ENCODE peak calls at places on chromosomes 5 and 9, in six cellular contexts. I, P, Y, E, H and L are unnamed samples.

GRCh38 chr5:142972064-142972463 is 201.9 kb downstream of the ARHGAP26 start:
- DNase-seq in I (no peak), P (no peak), Y (no peak), E (no peak), H (no peak), L (no peak)

GRCh38 chr5:125455041-125455440 is 708.6 kb upstream of the ZNF608 start:
- DNase-seq in I (no peak), P (peak), Y (no peak), E (no peak), H (no peak), L (no peak)

GRCh38 chr5:53480474-53481353 is at the start of gene FST:
- DNase-seq in I (peak), P (peak), Y (no peak), E (no peak), H (no peak), L (peak)

GRCh38 chr5:41817625-41818301 is 52.5 kb downstream of the OXCT1 start:
- DNase-seq in I (no peak), P (no peak), Y (no peak), E (no peak), H (no peak), L (no peak)

GRCh38 chr5:174951151-174951780 is 226.9 kb downstream of the MSX2 start:
- DNase-seq in I (peak), P (peak), Y (peak), E (no peak), H (peak), L (peak)

GRCh38 chr5:110917161-110917875 is 154.2 kb upstream of the TSLP start:
- DNase-seq in I (peak), P (peak), Y (no peak), E (no peak), H (no peak), L (no peak)

GRCh38 chr9:37146372-37146771 is 26.0 kb downstream of the ZCCHC7 start:
- DNase-seq in I (no peak), P (no peak), Y (no peak), E (no peak), H (no peak), L (no peak)

GRCh38 chr5:109454726-109455505 is 45.1 kb upstream of the PJA2 start:
- DNase-seq in I (peak), P (peak), Y (peak), E (no peak), H (no peak), L (peak)

GRCh38 chr9:121947683-121948300 is 145.3 kb downstream of the TTLL11 start:
- DNase-seq in I (no peak), P (peak), Y (no peak), E (peak), H (no peak), L (no peak)

GRCh38 chr9:120014751-120015235 is 565.2 kb downstream of the CDK5RAP2 start:
- DNase-seq in I (no peak), P (no peak), Y (no peak), E (no peak), H (no peak), L (no peak)

GRCh38 chr5:35129921-35130485 is 82.3 kb upstream of the AGXT2 start:
- DNase-seq in I (peak), P (peak), Y (no peak), E (no peak), H (no peak), L (peak)

GRCh38 chr9:7659766-7660165 is 139.8 kb downstream of the DMAC1 start:
- DNase-seq in I (no peak), P (no peak), Y (no peak), E (no peak), H (no peak), L (no peak)

GRCh38 chr5:165457854-165458481 is 1952.5 kb downstream of the MAT2B start:
- DNase-seq in I (peak), P (peak), Y (no peak), E (no peak), H (no peak), L (peak)

GRCh38 chr5:142779163-142779562 is 9.0 kb downstream of the ARHGAP26 start:
- DNase-seq in I (no peak), P (peak), Y (no peak), E (no peak), H (no peak), L (no peak)

GRCh38 chr9:128625391-128626145 is 31.1 kb downstream of the DYNC2I2 start:
- DNase-seq in I (no peak), P (no peak), Y (no peak), E (no peak), H (no peak), L (no peak)

GRCh38 chr5:173963867-173964429 is 25.0 kb upstream of the C5orf47 start:
- DNase-seq in I (peak), P (peak), Y (no peak), E (peak), H (peak), L (no peak)

GRCh38 chr5:398475-399295 is 44.3 kb upstream of the EXOC3 start:
- DNase-seq in I (no peak), P (no peak), Y (no peak), E (peak), H (no peak), L (no peak)

GRCh38 chr9:20582150-20582549 is 40.1 kb downstream of the MLLT3 start:
- DNase-seq in I (no peak), P (no peak), Y (no peak), E (no peak), H (no peak), L (no peak)

GRCh38 chr9:131762356-131762932 is 22.6 kb upstream of the RAPGEF1 start:
- DNase-seq in I (peak), P (peak), Y (no peak), E (peak), H (no peak), L (peak)

GRCh38 chr9:126607731-126608130 is 6.0 kb upstream of the LMX1B start:
- DNase-seq in I (no peak), P (peak), Y (no peak), E (no peak), H (no peak), L (no peak)

GRCh38 chr9:19464764-19465570 is 56.2 kb downstream of the ACER2 start:
- DNase-seq in I (peak), P (peak), Y (peak), E (peak), H (no peak), L (peak)

GRCh38 chr9:110152704-110153374 is 55.1 kb downstream of the C9orf152 start:
- DNase-seq in I (peak), P (peak), Y (no peak), E (peak), H (no peak), L (peak)

GRCh38 chr9:94757158-94757557 is 30.7 kb downstream of the AOPEP start:
- DNase-seq in I (peak), P (peak), Y (peak), E (no peak), H (no peak), L (no peak)

GRCh38 chr5:122723606-122724352 is 51.1 kb upstream of the SNX2 start:
- DNase-seq in I (peak), P (peak), Y (peak), E (no peak), H (no peak), L (peak)

GRCh38 chr5:150488519-150489357 is 19.2 kb upstream of the NDST1 start:
- DNase-seq in I (peak), P (peak), Y (peak), E (no peak), H (no peak), L (peak)

GRCh38 chr9:129880654-129881546 is 45.6 kb downstream of the USP20 start:
- DNase-seq in I (no peak), P (no peak), Y (no peak), E (no peak), H (no peak), L (no peak)

GRCh38 chr9:95009459-95009858 is 283.0 kb downstream of the AOPEP start:
- DNase-seq in I (no peak), P (peak), Y (no peak), E (no peak), H (no peak), L (no peak)

GRCh38 chr9:1267141-1267570 is 217.0 kb downstream of the DMRT2 start:
- DNase-seq in I (no peak), P (no peak), Y (no peak), E (no peak), H (no peak), L (peak)

GRCh38 chr5:180499684-180500083 is 5.5 kb downstream of the CNOT6 start:
- DNase-seq in I (no peak), P (no peak), Y (no peak), E (no peak), H (no peak), L (peak)

GRCh38 chr5:150502106-150502505 is 5.8 kb upstream of the NDST1 start:
- DNase-seq in I (peak), P (peak), Y (no peak), E (no peak), H (no peak), L (no peak)

GRCh38 chr5:68730220-68731010 is 363.4 kb upstream of the SLC30A5 start:
- DNase-seq in I (peak), P (peak), Y (peak), E (peak), H (no peak), L (peak)

GRCh38 chr5:10030219-10030831 is 219.4 kb downstream of the ATPSCKMT start:
- DNase-seq in I (peak), P (peak), Y (no peak), E (no peak), H (no peak), L (peak)

GRCh38 chr5:56094579-56095361 is 100.0 kb upstream of the IL6ST start:
- DNase-seq in I (no peak), P (no peak), Y (no peak), E (no peak), H (peak), L (no peak)

GRCh38 chr5:133514456-133514855 is 97.9 kb downstream of the FSTL4 start:
- DNase-seq in I (no peak), P (no peak), Y (no peak), E (no peak), H (peak), L (no peak)

GRCh38 chr5:78009937-78010527 is 233.9 kb upstream of the TBCA start:
- DNase-seq in I (peak), P (peak), Y (peak), E (no peak), H (no peak), L (no peak)